ENCODE peak calls at places on chromosome 21, in five cellular contexts. One of them, this sample, is unnamed.

GRCh38 chr21:35046223-35046690 is 2.8 kb downstream of the RUNX1 start:
- DNase-seq in AG10803: no peak
- DNase-seq in mesothelial cell of epicardium: no peak
- DNase-seq in cardiac muscle cell: no peak
- DNase-seq in endothelial cell of umbilical vein: no peak
- DNase-seq in this sample: no peak

GRCh38 chr21:18142639-18143038 is 102.0 kb upstream of the CHODL start:
- DNase-seq in AG10803: no peak
- DNase-seq in cardiac muscle cell: no peak
- DNase-seq in endothelial cell of umbilical vein: no peak
- DNase-seq in mesothelial cell of epicardium: no peak
- DNase-seq in this sample: no peak

GRCh38 chr21:14603202-14603601 is 57.1 kb upstream of the SAMSN1 start:
- DNase-seq in cardiac muscle cell: no peak
- DNase-seq in AG10803: peak; percentile 28
- DNase-seq in mesothelial cell of epicardium: no peak
- DNase-seq in endothelial cell of umbilical vein: peak; percentile 78
- DNase-seq in this sample: no peak

GRCh38 chr21:37219766-37220432 is 47.2 kb downstream of the VPS26C start:
- DNase-seq in endothelial cell of umbilical vein: no peak
- DNase-seq in mesothelial cell of epicardium: no peak
- DNase-seq in cardiac muscle cell: no peak
- DNase-seq in AG10803: no peak
- DNase-seq in this sample: no peak

GRCh38 chr21:34198232-34199120 is 125.1 kb downstream of the MRPS6 start:
- DNase-seq in endothelial cell of umbilical vein: no peak
- DNase-seq in mesothelial cell of epicardium: no peak
- DNase-seq in cardiac muscle cell: peak; percentile 18
- DNase-seq in AG10803: no peak
- DNase-seq in this sample: no peak

GRCh38 chr21:27813750-27814149 is 846.9 kb upstream of the ADAMTS5 start:
- DNase-seq in endothelial cell of umbilical vein: no peak
- DNase-seq in AG10803: no peak
- DNase-seq in cardiac muscle cell: no peak
- DNase-seq in mesothelial cell of epicardium: no peak
- DNase-seq in this sample: no peak

GRCh38 chr21:30813174-30813573 is at the start of gene KRTAP8-1:
- DNase-seq in cardiac muscle cell: no peak
- DNase-seq in mesothelial cell of epicardium: no peak
- DNase-seq in AG10803: no peak
- DNase-seq in endothelial cell of umbilical vein: no peak
- DNase-seq in this sample: no peak

GRCh38 chr21:39676054-39676771 is 63.5 kb downstream of the B3GALT5 start:
- DNase-seq in AG10803: peak; percentile 51
- DNase-seq in mesothelial cell of epicardium: no peak
- DNase-seq in cardiac muscle cell: peak; percentile 91
- DNase-seq in endothelial cell of umbilical vein: no peak
- DNase-seq in this sample: no peak

GRCh38 chr21:35366348-35367085 is 317.4 kb upstream of the RUNX1 start:
- DNase-seq in mesothelial cell of epicardium: no peak
- DNase-seq in cardiac muscle cell: no peak
- DNase-seq in endothelial cell of umbilical vein: no peak
- DNase-seq in AG10803: peak; percentile 98
- DNase-seq in this sample: no peak

GRCh38 chr21:35005077-35005476 is 44.0 kb downstream of the RUNX1 start:
- DNase-seq in mesothelial cell of epicardium: no peak
- DNase-seq in endothelial cell of umbilical vein: no peak
- DNase-seq in AG10803: no peak
- DNase-seq in cardiac muscle cell: no peak
- DNase-seq in this sample: no peak

GRCh38 chr21:24225432-24225831 is 1381.8 kb downstream of the MRPL39 start:
- DNase-seq in mesothelial cell of epicardium: no peak
- DNase-seq in endothelial cell of umbilical vein: no peak
- DNase-seq in cardiac muscle cell: no peak
- DNase-seq in AG10803: no peak
- DNase-seq in this sample: no peak
- TF ChIP-seq CTCF in mesothelial cell of epicardium: no peak
- TF ChIP-seq CTCF in endothelial cell of umbilical vein: no peak
- TF ChIP-seq CTCF in cardiac muscle cell: no peak
- TF ChIP-seq CTCF in AG10803: no peak
- TF ChIP-seq CTCF in this sample: no peak

DNA sequence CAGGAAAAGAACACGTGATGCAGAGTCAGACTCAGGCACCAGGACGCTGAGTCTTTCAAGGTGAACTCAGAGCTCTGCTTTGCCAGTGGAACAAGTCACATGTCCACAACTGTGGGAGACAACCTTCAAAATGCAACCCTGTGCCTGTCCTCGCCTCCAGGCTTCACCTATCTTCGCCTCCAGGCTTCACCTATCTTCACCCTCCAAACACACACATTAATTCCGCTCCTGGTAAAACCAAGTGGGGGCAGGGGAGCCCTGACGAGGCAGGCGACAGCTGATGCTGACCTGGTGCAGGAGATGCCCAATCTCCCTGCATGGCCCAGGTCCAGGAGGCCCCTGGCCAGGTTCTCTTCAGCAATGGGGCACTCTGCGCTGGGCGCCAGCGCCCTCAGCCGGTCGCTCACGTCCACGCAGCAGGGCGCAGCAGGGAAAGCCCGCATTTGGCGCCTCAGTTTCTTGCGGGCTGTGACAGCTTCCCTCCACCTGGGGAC is 28.0 kb upstream of the LSS start:
- DNase-seq in endothelial cell of umbilical vein: no peak
- DNase-seq in cardiac muscle cell: no peak
- DNase-seq in AG10803: no peak
- DNase-seq in mesothelial cell of epicardium: no peak
- DNase-seq in this sample: no peak
- TF ChIP-seq CTCF in endothelial cell of umbilical vein: no peak
- TF ChIP-seq CTCF in cardiac muscle cell: no peak
- TF ChIP-seq CTCF in AG10803: no peak
- TF ChIP-seq CTCF in mesothelial cell of epicardium: no peak
- TF ChIP-seq CTCF in this sample: no peak

GRCh38 chr21:44332383-44332782 is 6.8 kb downstream of the CFAP410 start:
- DNase-seq in mesothelial cell of epicardium: no peak
- DNase-seq in endothelial cell of umbilical vein: no peak
- DNase-seq in AG10803: no peak
- DNase-seq in cardiac muscle cell: no peak
- DNase-seq in this sample: no peak
- TF ChIP-seq CTCF in mesothelial cell of epicardium: no peak
- TF ChIP-seq CTCF in endothelial cell of umbilical vein: no peak
- TF ChIP-seq CTCF in AG10803: no peak
- TF ChIP-seq CTCF in cardiac muscle cell: no peak
- TF ChIP-seq CTCF in this sample: no peak

GRCh38 chr21:24045373-24045772 is 1561.9 kb downstream of the MRPL39 start:
- DNase-seq in cardiac muscle cell: no peak
- DNase-seq in mesothelial cell of epicardium: no peak
- DNase-seq in endothelial cell of umbilical vein: no peak
- DNase-seq in AG10803: no peak
- DNase-seq in this sample: no peak

GRCh38 chr21:24042687-24043086 is 1564.6 kb downstream of the MRPL39 start:
- DNase-seq in mesothelial cell of epicardium: no peak
- DNase-seq in cardiac muscle cell: no peak
- DNase-seq in endothelial cell of umbilical vein: no peak
- DNase-seq in AG10803: no peak
- DNase-seq in this sample: no peak

GRCh38 chr21:24050233-24050632 is 1557.0 kb downstream of the MRPL39 start:
- DNase-seq in mesothelial cell of epicardium: no peak
- DNase-seq in AG10803: no peak
- DNase-seq in endothelial cell of umbilical vein: no peak
- DNase-seq in cardiac muscle cell: no peak
- DNase-seq in this sample: no peak

GRCh38 chr21:24046816-24047443 is 1560.4 kb downstream of the MRPL39 start:
- DNase-seq in cardiac muscle cell: no peak
- DNase-seq in AG10803: no peak
- DNase-seq in endothelial cell of umbilical vein: peak; percentile 49
- DNase-seq in mesothelial cell of epicardium: no peak
- DNase-seq in this sample: no peak

GRCh38 chr21:24045775-24046215 is 1561.5 kb downstream of the MRPL39 start:
- DNase-seq in mesothelial cell of epicardium: no peak
- DNase-seq in cardiac muscle cell: peak; percentile 55
- DNase-seq in endothelial cell of umbilical vein: peak; percentile 98
- DNase-seq in AG10803: no peak
- DNase-seq in this sample: no peak
- TF ChIP-seq CTCF in mesothelial cell of epicardium: no peak
- TF ChIP-seq CTCF in cardiac muscle cell: peak; percentile 48
- TF ChIP-seq CTCF in endothelial cell of umbilical vein: peak; percentile 46
- TF ChIP-seq CTCF in AG10803: no peak
- TF ChIP-seq CTCF in this sample: peak; percentile 23

DNA sequence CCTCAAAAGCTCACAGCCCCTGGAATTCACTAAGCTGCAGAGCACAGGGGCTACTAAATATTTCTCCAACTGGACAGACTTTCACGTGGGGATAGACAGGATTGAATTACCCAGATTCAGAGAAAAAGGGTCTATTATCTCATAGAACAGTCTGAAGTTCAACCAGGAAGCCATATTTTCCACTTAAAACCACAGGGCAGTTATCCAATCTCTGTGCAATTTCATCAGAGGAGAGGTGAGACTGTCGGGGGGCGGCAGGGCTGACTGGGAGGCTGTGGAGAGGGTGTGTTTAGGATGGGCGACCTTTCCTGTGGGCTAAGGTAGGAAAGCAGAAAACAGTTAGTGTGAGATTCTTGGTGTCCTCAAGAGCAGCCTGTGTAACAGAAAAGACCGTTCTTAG is 124.5 kb downstream of the RIPK4 start:
- DNase-seq in cardiac muscle cell: no peak
- DNase-seq in AG10803: peak; percentile 50
- DNase-seq in endothelial cell of umbilical vein: no peak
- DNase-seq in mesothelial cell of epicardium: no peak
- DNase-seq in this sample: no peak
- TF ChIP-seq CTCF in cardiac muscle cell: no peak
- TF ChIP-seq CTCF in AG10803: no peak
- TF ChIP-seq CTCF in endothelial cell of umbilical vein: no peak
- TF ChIP-seq CTCF in mesothelial cell of epicardium: no peak
- TF ChIP-seq CTCF in this sample: no peak

GRCh38 chr21:24450119-24450518 is 1157.2 kb downstream of the MRPL39 start:
- DNase-seq in cardiac muscle cell: no peak
- DNase-seq in AG10803: no peak
- DNase-seq in mesothelial cell of epicardium: no peak
- DNase-seq in endothelial cell of umbilical vein: no peak
- DNase-seq in this sample: no peak

GRCh38 chr21:24444736-24445135 is 1162.5 kb downstream of the MRPL39 start:
- DNase-seq in AG10803: no peak
- DNase-seq in endothelial cell of umbilical vein: no peak
- DNase-seq in cardiac muscle cell: no peak
- DNase-seq in mesothelial cell of epicardium: no peak
- DNase-seq in this sample: no peak

GRCh38 chr21:24445517-24445916 is 1161.8 kb downstream of the MRPL39 start:
- DNase-seq in cardiac muscle cell: no peak
- DNase-seq in mesothelial cell of epicardium: no peak
- DNase-seq in AG10803: no peak
- DNase-seq in endothelial cell of umbilical vein: no peak
- DNase-seq in this sample: no peak
- TF ChIP-seq CTCF in cardiac muscle cell: no peak
- TF ChIP-seq CTCF in mesothelial cell of epicardium: no peak
- TF ChIP-seq CTCF in AG10803: no peak
- TF ChIP-seq CTCF in endothelial cell of umbilical vein: no peak
- TF ChIP-seq CTCF in this sample: no peak

GRCh38 chr21:25963186-25963585 is 207.4 kb downstream of the APP start:
- DNase-seq in cardiac muscle cell: no peak
- DNase-seq in AG10803: no peak
- DNase-seq in mesothelial cell of epicardium: no peak
- DNase-seq in endothelial cell of umbilical vein: peak; percentile 95
- DNase-seq in this sample: no peak
- TF ChIP-seq CTCF in cardiac muscle cell: no peak
- TF ChIP-seq CTCF in AG10803: no peak
- TF ChIP-seq CTCF in mesothelial cell of epicardium: no peak
- TF ChIP-seq CTCF in endothelial cell of umbilical vein: no peak
- TF ChIP-seq CTCF in this sample: no peak

DNA sequence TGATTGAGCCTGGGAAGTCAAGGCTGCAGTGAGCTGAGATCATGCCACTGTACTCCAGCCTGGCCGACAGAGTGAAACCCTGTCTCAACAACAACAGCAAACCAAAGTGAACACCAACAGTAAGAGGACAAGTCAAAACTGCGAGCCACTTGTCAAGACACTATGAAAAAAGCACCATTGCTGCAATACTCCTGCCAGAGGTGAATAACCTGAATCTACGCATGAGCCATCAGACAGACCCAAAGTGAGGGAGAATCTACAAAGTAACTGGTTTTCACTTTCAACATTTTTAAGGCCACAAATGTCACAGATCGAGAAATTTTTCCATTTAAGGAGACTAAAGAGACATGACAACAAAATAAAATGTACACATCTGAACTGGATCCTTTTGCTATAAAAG is 21.9 kb downstream of the SYNJ1 start:
- DNase-seq in AG10803: no peak
- DNase-seq in cardiac muscle cell: no peak
- DNase-seq in mesothelial cell of epicardium: no peak
- DNase-seq in endothelial cell of umbilical vein: no peak
- DNase-seq in this sample: no peak
- TF ChIP-seq CTCF in AG10803: no peak
- TF ChIP-seq CTCF in cardiac muscle cell: no peak
- TF ChIP-seq CTCF in mesothelial cell of epicardium: no peak
- TF ChIP-seq CTCF in endothelial cell of umbilical vein: no peak
- TF ChIP-seq CTCF in this sample: no peak

GRCh38 chr21:43659136-43660000 is at the start of the genes HSF2BP and RRP1B:
- DNase-seq in cardiac muscle cell: peak; percentile 91
- DNase-seq in endothelial cell of umbilical vein: peak; percentile 80
- DNase-seq in AG10803: peak; percentile 82
- DNase-seq in mesothelial cell of epicardium: peak; percentile 72
- DNase-seq in this sample: peak; percentile 96
- TF ChIP-seq CTCF in cardiac muscle cell: no peak
- TF ChIP-seq CTCF in endothelial cell of umbilical vein: no peak
- TF ChIP-seq CTCF in AG10803: no peak
- TF ChIP-seq CTCF in mesothelial cell of epicardium: no peak
- TF ChIP-seq CTCF in this sample: no peak

DNA sequence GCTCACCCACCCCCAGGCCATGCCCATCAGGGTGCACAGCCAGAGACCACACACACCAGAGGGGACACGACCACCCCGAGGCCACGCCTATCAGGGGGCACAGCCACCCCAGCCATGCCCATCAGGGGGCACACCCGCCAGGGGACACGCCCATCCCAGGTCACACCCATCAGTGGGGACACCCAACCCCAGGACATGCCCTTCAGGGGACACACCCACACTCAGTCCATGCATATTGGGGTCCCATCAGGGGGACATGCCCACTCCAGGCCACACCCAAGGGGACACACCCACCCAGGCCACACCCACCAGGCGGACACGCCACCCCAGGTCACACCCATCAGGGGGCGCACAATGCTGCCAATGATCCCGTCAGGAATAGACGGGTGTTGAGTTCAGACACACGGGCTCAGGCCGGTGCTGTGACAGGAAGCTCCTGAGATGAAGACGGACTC is 20.7 kb downstream of the MCM3AP start:
- DNase-seq in endothelial cell of umbilical vein: no peak
- DNase-seq in AG10803: no peak
- DNase-seq in cardiac muscle cell: no peak
- DNase-seq in mesothelial cell of epicardium: no peak
- DNase-seq in this sample: no peak
- TF ChIP-seq CTCF in endothelial cell of umbilical vein: no peak
- TF ChIP-seq CTCF in AG10803: no peak
- TF ChIP-seq CTCF in cardiac muscle cell: no peak
- TF ChIP-seq CTCF in mesothelial cell of epicardium: no peak
- TF ChIP-seq CTCF in this sample: no peak